ENCODE peak calls at places on chromosomes 6 and 20, in five cellular contexts. X is A549, R is H1, N is HepG2, Z is GM12878. S is an unnamed sample.

GRCh38 chr20:10648651-10649050 is 25.1 kb downstream of the JAG1 start:
- DNase-seq in X (no peak), Z (peak), R (no peak), N (no peak), S (no peak)

GRCh38 chr20:8996817-8997512 is 71.9 kb upstream of the PLCB4 start:
- DNase-seq in Z (no peak), X (no peak), R (no peak), N (no peak), S (no peak)

GRCh38 chr6:20696676-20697075 is 162.4 kb downstream of the CDKAL1 start:
- DNase-seq in Z (no peak), R (no peak), N (no peak), X (no peak), S (no peak)

GRCh38 chr20:17878912-17879602 is 89.5 kb downstream of the SNX5 start:
- DNase-seq in X (no peak), R (no peak), N (no peak), Z (no peak), S (peak)

GRCh38 chr6:37435816-37436215 is 2.8 kb downstream of the CMTR1 start:
- DNase-seq in N (no peak), Z (no peak), X (no peak), R (no peak), S (no peak)

GRCh38 chr6:151634336-151634720 is 140.5 kb downstream of the CCDC170 start:
- DNase-seq in R (no peak), X (no peak), N (no peak), Z (no peak), S (no peak)

GRCh38 chr6:2094637-2095036 is 150.8 kb downstream of the GMDS start:
- DNase-seq in R (no peak), N (no peak), Z (no peak), X (no peak), S (no peak)

GRCh38 chr20:407097-407952 is 774 bp upstream of the RBCK1 start:
- DNase-seq in R (peak), N (peak), X (peak), Z (no peak), S (peak)

GRCh38 chr6:66555082-66555481 is 848.1 kb upstream of the EYS start:
- DNase-seq in R (no peak), Z (no peak), N (no peak), X (no peak), S (no peak)

GRCh38 chr6:12436683-12437082 is 146.5 kb downstream of the EDN1 start:
- DNase-seq in Z (no peak), X (no peak), N (peak), R (no peak), S (no peak)

GRCh38 chr6:134093007-134093573 is 40.7 kb upstream of the SLC2A12 start:
- DNase-seq in Z (peak), N (no peak), R (no peak), X (no peak), S (no peak)

GRCh38 chr6:148144917-148145521 is 197.6 kb upstream of the SASH1 start:
- DNase-seq in X (peak), R (peak), Z (no peak), N (peak), S (peak)

GRCh38 chr6:154614641-154615040 is 104.2 kb upstream of the CNKSR3 start:
- DNase-seq in Z (no peak), R (no peak), X (no peak), N (no peak), S (no peak)

GRCh38 chr6:87465041-87465440 is 7.7 kb upstream of the SLC35A1 start:
- DNase-seq in R (no peak), N (no peak), Z (no peak), X (no peak), S (no peak)

GRCh38 chr6:7146079-7146828 is 38.5 kb downstream of the RREB1 start:
- DNase-seq in R (no peak), Z (no peak), X (no peak), N (peak), S (no peak)

GRCh38 chr6:36666726-36667591 is 11.6 kb upstream of the CDKN1A start:
- DNase-seq in X (peak), Z (peak), R (no peak), N (peak), S (peak)

GRCh38 chr20:35988910-35989463 is 20.6 kb downstream of the CNBD2 start:
- DNase-seq in Z (no peak), N (no peak), X (no peak), R (no peak), S (no peak)

GRCh38 chr6:27177454-27178000 is 70.0 kb upstream of the PRSS16 start:
- DNase-seq in X (peak), N (peak), R (no peak), Z (no peak), S (peak)

GRCh38 chr6:111418971-111419693 is 63.9 kb downstream of the REV3L start:
- DNase-seq in R (no peak), N (no peak), X (no peak), Z (no peak), S (no peak)
- TF ChIP-seq KDM1A in R (no peak), N (no peak), X (no peak), Z (no peak), S (no peak)

GRCh38 chr6:142485256-142485655 is 183.4 kb downstream of the ADGRG6 start:
- DNase-seq in Z (no peak), R (no peak), X (no peak), N (no peak), S (no peak)

GRCh38 chr6:142481466-142481865 is 179.7 kb downstream of the ADGRG6 start:
- DNase-seq in Z (no peak), X (no peak), R (no peak), N (no peak), S (no peak)

GRCh38 chr6:142482249-142482648 is 180.4 kb downstream of the ADGRG6 start:
- DNase-seq in X (no peak), Z (no peak), R (no peak), N (no peak), S (no peak)

GRCh38 chr6:142478117-142478516 is 176.3 kb downstream of the ADGRG6 start:
- DNase-seq in N (peak), X (peak), Z (no peak), R (no peak), S (peak)

GRCh38 chr6:142482973-142483372 is 181.2 kb downstream of the ADGRG6 start:
- DNase-seq in N (no peak), X (no peak), R (no peak), Z (no peak), S (no peak)
- TF ChIP-seq KDM1A in N (no peak), X (no peak), R (no peak), Z (no peak), S (no peak)

GRCh38 chr6:123017313-123017712 is 21.3 kb downstream of the CLVS2 start:
- DNase-seq in R (no peak), N (no peak), Z (no peak), X (no peak), S (no peak)

GRCh38 chr6:123014835-123015234 is 18.8 kb downstream of the CLVS2 start:
- DNase-seq in N (no peak), X (no peak), Z (no peak), R (no peak), S (no peak)

GRCh38 chr6:123016431-123017110 is 20.5 kb downstream of the CLVS2 start:
- DNase-seq in N (no peak), Z (no peak), X (no peak), R (no peak), S (no peak)
- TF ChIP-seq KDM1A in N (no peak), Z (no peak), X (no peak), R (no peak), S (no peak)

DNA sequence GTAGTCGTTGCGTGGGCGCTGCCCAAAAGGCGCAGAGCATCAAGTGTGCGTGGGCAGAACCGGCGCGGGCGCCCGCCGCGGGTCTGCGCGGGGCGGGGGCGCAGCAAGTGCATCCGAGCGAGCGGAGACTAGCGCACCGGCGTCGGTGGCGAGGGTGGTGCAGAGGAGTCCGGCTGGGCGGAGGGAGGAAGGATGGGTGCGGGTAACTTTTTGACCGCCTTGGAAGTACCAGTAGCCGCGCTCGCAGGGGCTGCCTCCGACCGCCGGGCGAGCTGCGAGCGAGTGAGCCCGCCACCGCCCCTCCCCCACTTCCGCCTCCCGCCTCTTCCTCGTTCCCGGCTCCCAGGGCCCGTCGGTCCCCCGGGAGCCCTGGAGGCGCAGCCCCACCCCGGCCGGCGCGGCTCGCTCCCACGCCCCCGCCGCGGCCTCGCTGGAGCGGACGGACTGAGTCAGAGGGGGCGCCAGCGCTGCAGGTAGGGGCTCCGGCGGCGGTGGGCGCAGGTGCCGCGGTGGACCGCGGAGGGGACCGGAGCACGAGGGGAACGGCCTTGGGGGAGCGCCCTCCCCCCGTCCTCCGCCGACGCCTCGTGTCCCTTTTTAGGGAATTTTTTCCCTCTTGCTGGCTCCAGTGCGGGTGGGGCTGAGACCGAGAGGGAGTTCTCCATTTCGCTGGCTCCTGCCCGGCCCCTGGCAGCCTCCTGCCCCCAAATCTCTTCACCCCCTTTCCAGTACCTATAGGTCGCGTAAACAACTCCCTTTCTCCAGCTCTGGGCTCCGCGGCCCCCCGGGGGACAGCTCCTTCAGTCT is 1.6 kb upstream of the DBNDD2 start:
- DNase-seq in X (peak), R (no peak), Z (no peak), N (no peak), S (peak)
- TF ChIP-seq KDM1A in X (no peak), R (no peak), Z (no peak), N (no peak), S (no peak)

GRCh38 chr6:14728396-14729024 is 517.4 kb upstream of the JARID2 start:
- DNase-seq in X (no peak), N (no peak), R (no peak), Z (no peak), S (peak)
- TF ChIP-seq KDM1A in X (no peak), N (no peak), R (no peak), Z (no peak), S (peak)

DNA sequence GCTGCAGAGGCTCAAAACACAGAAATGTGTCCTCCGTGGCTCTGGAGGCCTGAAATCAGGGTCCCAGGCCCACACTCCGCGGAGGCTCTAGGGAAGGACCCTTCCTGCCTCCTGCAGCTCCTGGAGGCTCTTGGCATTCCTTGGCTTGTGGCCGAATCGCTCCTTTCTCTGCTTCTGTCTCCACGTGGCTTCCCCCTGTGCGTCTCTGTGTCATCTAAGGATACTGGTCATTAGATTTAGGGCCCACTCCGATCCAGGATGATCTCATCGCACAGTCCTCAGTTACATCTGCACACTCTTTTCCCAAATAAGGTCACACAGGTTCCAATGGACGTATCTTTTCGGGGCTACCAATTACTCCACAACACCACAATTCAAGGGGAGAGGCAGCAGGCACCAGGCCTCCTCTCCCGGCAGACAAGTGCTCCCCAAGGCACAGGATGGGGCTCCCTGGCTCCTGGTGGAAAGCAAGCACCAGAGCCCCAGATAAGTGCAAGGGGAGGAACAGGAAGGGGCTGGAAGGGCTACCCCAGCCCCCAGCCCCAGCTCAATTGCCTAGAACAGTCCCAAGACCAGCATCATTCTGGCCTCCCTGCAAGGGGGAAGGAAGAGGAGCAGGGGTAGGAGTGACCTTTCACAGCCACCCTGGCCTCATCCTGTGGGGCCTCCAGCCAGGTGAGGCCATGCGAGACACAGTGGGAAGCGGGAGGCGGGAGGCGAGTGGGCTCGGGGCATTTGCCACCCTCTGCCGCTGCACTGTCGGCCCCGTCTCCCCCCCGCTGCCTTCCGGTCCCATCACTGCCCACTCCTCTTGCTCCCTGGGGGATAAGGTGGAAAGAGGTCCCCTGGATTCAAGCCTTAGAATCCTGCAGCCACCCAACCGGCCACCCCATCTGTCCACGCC is 16.3 kb downstream of the NTSR1 start:
- DNase-seq in X (no peak), Z (no peak), R (no peak), N (no peak), S (no peak)
- TF ChIP-seq KDM1A in X (no peak), Z (no peak), R (no peak), N (no peak), S (no peak)